ENCODE peak calls at places on chromosomes 2 and 18, in five cellular contexts. R, H, Z, K and W are unnamed samples.

GRCh38 chr2:102301867-102302362 is 9.4 kb upstream of the IL1RL1 start:
- DNase-seq in R (peak; percentile 47), H (no peak), Z (no peak), K (peak; percentile 17), W (no peak)

GRCh38 chr2:235533616-235534385 is 40.0 kb downstream of the AGAP1 start:
- DNase-seq in R (no peak), H (no peak), Z (no peak), K (no peak), W (no peak)

GRCh38 chr2:240896871-240897692 is 1.1 kb upstream of the MAB21L4 start:
- DNase-seq in R (no peak), H (peak; percentile 70), Z (no peak), K (no peak), W (no peak)

GRCh38 chr2:216632952-216633615 is at the start of gene IGFBP2:
- DNase-seq in R (peak; percentile 84), H (peak; percentile 76), Z (no peak), K (peak; percentile 85), W (no peak)

GRCh38 chr2:136188086-136188485 is 70.1 kb upstream of the CXCR4 start:
- DNase-seq in R (no peak), H (no peak), Z (no peak), K (no peak), W (no peak)

GRCh38 chr2:240649331-240649730 is 24.1 kb downstream of the GPR35 start:
- DNase-seq in R (no peak), H (no peak), Z (no peak), K (no peak), W (no peak)

GRCh38 chr2:241914542-241914941 is 45.0 kb downstream of the RTP5 start:
- DNase-seq in R (no peak), H (peak; percentile 39), Z (no peak), K (no peak), W (no peak)

GRCh38 chr18:80253871-80254492 is 6.7 kb upstream of the PARD6G start:
- DNase-seq in R (peak; percentile 24), H (no peak), Z (no peak), K (no peak), W (no peak)

GRCh38 chr18:34871435-34871834 is 161.3 kb downstream of the DTNA start:
- DNase-seq in R (no peak), H (no peak), Z (no peak), K (no peak), W (peak; percentile 23)

GRCh38 chr2:95021847-95022246 is 3.7 kb upstream of the MAL start:
- DNase-seq in R (no peak), H (no peak), Z (no peak), K (no peak), W (no peak)

GRCh38 chr2:23452853-23453420 is 68.0 kb downstream of the KLHL29 start:
- DNase-seq in R (no peak), H (no peak), Z (no peak), K (no peak), W (peak; percentile 29)

GRCh38 chr2:149715005-149715592 is 127.5 kb upstream of the MMADHC start:
- DNase-seq in R (peak; percentile 29), H (no peak), Z (no peak), K (peak; percentile 6), W (peak; percentile 58)

GRCh38 chr2:3535794-3536681 is 16.7 kb upstream of the ADI1 start:
- DNase-seq in R (no peak), H (peak; percentile 45), Z (peak; percentile 54), K (no peak), W (peak; percentile 91)

GRCh38 chr2:150303281-150303680 is 184.2 kb downstream of the RND3 start:
- DNase-seq in R (no peak), H (no peak), Z (no peak), K (no peak), W (peak; percentile 10)

GRCh38 chr2:234587341-234588053 is 90.6 kb upstream of the ARL4C start:
- DNase-seq in R (no peak), H (no peak), Z (no peak), K (no peak), W (peak; percentile 73)

GRCh38 chr2:236257575-236257974 is 6.6 kb downstream of the ASB18 start:
- DNase-seq in R (no peak), H (no peak), Z (no peak), K (no peak), W (no peak)

GRCh38 chr2:38810488-38810887 is 32.5 kb downstream of the GEMIN6 start:
- DNase-seq in R (no peak), H (no peak), Z (no peak), K (no peak), W (no peak)

GRCh38 chr18:78979682-78980278 is at the start of gene SALL3:
- DNase-seq in R (peak; percentile 76), H (no peak), Z (no peak), K (no peak), W (no peak)

GRCh38 chr2:101038455-101039255 is 36.6 kb downstream of the RPL31 start:
- DNase-seq in R (peak; percentile 66), H (no peak), Z (no peak), K (no peak), W (peak; percentile 7)

GRCh38 chr18:79260023-79260422 is 135.7 kb upstream of the NFATC1 start:
- DNase-seq in R (no peak), H (no peak), Z (no peak), K (no peak), W (no peak)

GRCh38 chr2:138814123-138814883 is 34.1 kb upstream of the NXPH2 start:
- DNase-seq in R (peak; percentile 29), H (no peak), Z (no peak), K (no peak), W (peak; percentile 2)

GRCh38 chr2:60735496-60736250 is 20.4 kb upstream of the PAPOLG start:
- DNase-seq in R (peak; percentile 64), H (no peak), Z (no peak), K (peak; percentile 8), W (no peak)

GRCh38 chr2:176827269-176827668 is 385.3 kb upstream of the HNRNPA3 start:
- DNase-seq in R (no peak), H (no peak), Z (no peak), K (no peak), W (no peak)

GRCh38 chr2:234211797-234212196 is 161.3 kb downstream of the SPP2 start:
- DNase-seq in R (no peak), H (no peak), Z (no peak), K (no peak), W (no peak)

GRCh38 chr18:11268691-11269686 is 119.6 kb upstream of the PIEZO2 start:
- DNase-seq in R (no peak), H (no peak), Z (no peak), K (no peak), W (peak; percentile 25)

GRCh38 chr18:3914833-3915598 is 465.0 kb downstream of the TGIF1 start:
- DNase-seq in R (no peak), H (no peak), Z (no peak), K (no peak), W (no peak)

GRCh38 chr2:222904557-222905258 is 43.9 kb downstream of the ACSL3 start:
- DNase-seq in R (no peak), H (no peak), Z (no peak), K (no peak), W (peak; percentile 82)

GRCh38 chr2:13654416-13654815 is 937.7 kb downstream of the TRIB2 start:
- DNase-seq in R (no peak), H (no peak), Z (no peak), K (no peak), W (peak; percentile 4)

GRCh38 chr2:37625781-37626548 is 45.5 kb downstream of the CDC42EP3 start:
- DNase-seq in R (no peak), H (peak; percentile 20), Z (no peak), K (no peak), W (no peak)

GRCh38 chr2:7924033-7924762 is 757.7 kb upstream of the ID2 start:
- DNase-seq in R (no peak), H (no peak), Z (no peak), K (no peak), W (no peak)

GRCh38 chr18:58666176-58666575 is 5.1 kb upstream of the MALT1 start:
- DNase-seq in R (no peak), H (no peak), Z (no peak), K (no peak), W (peak; percentile 72)

GRCh38 chr18:11146238-11146946 is 3.0 kb downstream of the PIEZO2 start:
- DNase-seq in R (peak; percentile 19), H (peak; percentile 61), Z (no peak), K (no peak), W (no peak)

GRCh38 chr2:39914949-39915348 is 135.9 kb upstream of the THUMPD2 start:
- DNase-seq in R (no peak), H (no peak), Z (no peak), K (no peak), W (no peak)

GRCh38 chr2:105460048-105460732 is 61.3 kb upstream of the FHL2 start:
- DNase-seq in R (no peak), H (no peak), Z (no peak), K (no peak), W (no peak)

GRCh38 chr2:229154381-229154780 is 116.7 kb downstream of the PID1 start:
- DNase-seq in R (no peak), H (no peak), Z (no peak), K (no peak), W (peak; percentile 82)

GRCh38 chr2:205637779-205638503 is 44.4 kb upstream of the NRP2 start:
- DNase-seq in R (no peak), H (no peak), Z (no peak), K (no peak), W (no peak)

GRCh38 chr2:221443631-221444030 is 128.5 kb downstream of the EPHA4 start:
- DNase-seq in R (no peak), H (no peak), Z (no peak), K (no peak), W (no peak)

GRCh38 chr2:176653856-176654443 is 384.7 kb downstream of the MTX2 start:
- DNase-seq in R (peak; percentile 74), H (peak; percentile 17), Z (no peak), K (peak; percentile 37), W (peak; percentile 80)

GRCh38 chr2:88668862-88669261 is 22.6 kb upstream of the RPIA start:
- DNase-seq in R (no peak), H (no peak), Z (no peak), K (no peak), W (no peak)